ENCODE peak calls at places on chromosomes 7 and 10, in five cellular contexts. D is memory B cell, N is AG09309, J is fibroblast of pulmonary artery, Y is H54. W is an unnamed sample.

GRCh38 chr10:83612746-83613145 is 526.6 kb upstream of the GHITM start:
- DNase-seq in N (no peak), D (no peak), Y (no peak), J (peak; percentile 11), W (no peak)

GRCh38 chr7:127486654-127487053 is 94.1 kb upstream of the ZNF800 start:
- DNase-seq in D (no peak), J (no peak), Y (no peak), N (no peak), W (no peak)

GRCh38 chr7:157990878-157991250 is 596.8 kb downstream of the PTPRN2 start:
- DNase-seq in D (no peak), Y (no peak), J (no peak), N (no peak), W (no peak)

GRCh38 chr10:49047128-49047639 is 68.1 kb downstream of the VSTM4 start:
- DNase-seq in N (no peak), J (no peak), Y (no peak), D (no peak), W (no peak)

GRCh38 chr10:127090135-127090534 is 106.3 kb downstream of the INSYN2A start:
- DNase-seq in J (no peak), D (no peak), Y (no peak), N (no peak), W (no peak)

GRCh38 chr7:104790440-104790839 is 223.6 kb upstream of the KMT2E start:
- DNase-seq in Y (no peak), D (no peak), J (peak; percentile 8), N (no peak), W (no peak)

GRCh38 chr7:11505471-11505870 is 326.5 kb downstream of the THSD7A start:
- DNase-seq in Y (no peak), J (no peak), N (no peak), D (no peak), W (no peak)

GRCh38 chr7:148142660-148143248 is 447.8 kb upstream of the C7orf33 start:
- DNase-seq in J (peak; percentile 68), N (peak; percentile 17), Y (no peak), D (no peak), W (no peak)

GRCh38 chr7:51543801-51544553 is 227.4 kb upstream of the COBL start:
- DNase-seq in Y (no peak), J (no peak), N (no peak), D (no peak), W (no peak)

GRCh38 chr10:103445767-103446567 is 6.2 kb downstream of the CALHM2 start:
- DNase-seq in D (no peak), J (peak; percentile 81), Y (peak; percentile 43), N (peak; percentile 37), W (no peak)

GRCh38 chr7:68187549-68187948 is 1190.9 kb downstream of the TYW1 start:
- DNase-seq in J (no peak), N (no peak), Y (no peak), D (no peak), W (no peak)

GRCh38 chr10:61000769-61001730 is 57.1 kb upstream of the RHOBTB1 start:
- DNase-seq in J (peak; percentile 15), Y (peak; percentile 42), D (no peak), N (no peak), W (no peak)

GRCh38 chr7:29139191-29139590 is 7.1 kb downstream of the CPVL start:
- DNase-seq in Y (peak; percentile 19), D (no peak), J (no peak), N (no peak), W (peak; percentile 49)

GRCh38 chr10:13787015-13787421 is 200.3 kb downstream of the PRPF18 start:
- DNase-seq in N (no peak), Y (peak; percentile 49), D (peak; percentile 54), J (peak; percentile 93), W (no peak)

GRCh38 chr7:140643416-140643815 is 2.8 kb upstream of the DENND2A start:
- DNase-seq in D (no peak), J (no peak), N (no peak), Y (no peak), W (no peak)

GRCh38 chr10:95360122-95360715 is 69.4 kb upstream of the PDLIM1 start:
- DNase-seq in D (no peak), N (no peak), Y (no peak), J (peak; percentile 42), W (no peak)

GRCh38 chr7:69860486-69860885 is 262.2 kb downstream of the AUTS2 start:
- DNase-seq in N (no peak), J (no peak), D (no peak), Y (no peak), W (no peak)